ENCODE peak calls at places on chromosome 13, in ten cellular contexts. F, Y, B, N, U, R, D, T, A and V are unnamed samples.

GRCh38 chr13:36432106-36432544 is at the start of gene CCNA1:
- DNase-seq in F (no peak), Y (peak), B (peak), N (no peak), U (peak), R (peak), D (no peak), T (no peak), A (no peak), V (no peak)

GRCh38 chr13:39226359-39226758 is 188.1 kb downstream of the NHLRC3 start:
- DNase-seq in F (no peak), Y (peak), B (no peak), N (no peak), U (no peak), R (no peak), D (no peak), T (no peak), A (no peak), V (no peak)

GRCh38 chr13:90968510-90968909 is 379.0 kb upstream of the MIR17HG start:
- DNase-seq in F (no peak), Y (no peak), B (no peak), N (no peak), U (no peak), R (no peak), D (peak), T (no peak), A (peak), V (no peak)

GRCh38 chr13:51803422-51804294 is at the start of gene DHRS12:
- DNase-seq in F (no peak), Y (peak), B (peak), N (peak), U (peak), R (peak), D (peak), T (peak), A (peak), V (peak)

GRCh38 chr13:58085819-58086218 is 454.3 kb downstream of the PCDH17 start:
- DNase-seq in F (no peak), Y (no peak), B (no peak), N (no peak), U (no peak), R (no peak), D (no peak), T (no peak), A (no peak), V (peak)

GRCh38 chr13:110127986-110128511 is 178.9 kb downstream of the COL4A1 start:
- DNase-seq in F (no peak), Y (no peak), B (no peak), N (peak), U (no peak), R (no peak), D (no peak), T (peak), A (no peak), V (no peak)

GRCh38 chr13:30463820-30464495 is 1.8 kb downstream of the HMGB1 start:
- DNase-seq in F (no peak), Y (peak), B (peak), N (peak), U (peak), R (no peak), D (peak), T (peak), A (peak), V (no peak)

GRCh38 chr13:113486698-113487097 is 3.8 kb downstream of the DCUN1D2 start:
- DNase-seq in F (no peak), Y (no peak), B (no peak), N (no peak), U (no peak), R (no peak), D (no peak), T (no peak), A (no peak), V (no peak)

GRCh38 chr13:22648325-22648758 is 532.4 kb upstream of the SGCG start:
- DNase-seq in F (no peak), Y (no peak), B (peak), N (no peak), U (no peak), R (no peak), D (no peak), T (no peak), A (no peak), V (no peak)

GRCh38 chr13:34867590-34867989 is 74.5 kb upstream of the NBEA start:
- DNase-seq in F (peak), Y (no peak), B (no peak), N (no peak), U (no peak), R (no peak), D (peak), T (peak), A (no peak), V (peak)

GRCh38 chr13:47277774-47278173 is 380.9 kb upstream of the HTR2A start:
- DNase-seq in F (no peak), Y (no peak), B (no peak), N (peak), U (no peak), R (no peak), D (peak), T (peak), A (no peak), V (no peak)

GRCh38 chr13:103430368-103430767 is 364.2 kb upstream of the SLC10A2 start:
- DNase-seq in F (no peak), Y (no peak), B (no peak), N (no peak), U (no peak), R (no peak), D (no peak), T (no peak), A (no peak), V (no peak)

GRCh38 chr13:110636701-110637201 is 21.4 kb downstream of the NAXD start:
- DNase-seq in F (no peak), Y (no peak), B (no peak), N (no peak), U (no peak), R (no peak), D (no peak), T (no peak), A (no peak), V (no peak)

GRCh38 chr13:77184455-77184854 is 142.4 kb downstream of the MYCBP2 start:
- DNase-seq in F (no peak), Y (no peak), B (no peak), N (no peak), U (peak), R (no peak), D (no peak), T (no peak), A (peak), V (no peak)

GRCh38 chr13:46487748-46488147 is 65.2 kb upstream of the LRCH1 start:
- DNase-seq in F (no peak), Y (no peak), B (no peak), N (no peak), U (no peak), R (no peak), D (no peak), T (no peak), A (no peak), V (no peak)

GRCh38 chr13:71254384-71254783 is 612.6 kb downstream of the DACH1 start:
- DNase-seq in F (no peak), Y (no peak), B (no peak), N (no peak), U (no peak), R (no peak), D (no peak), T (no peak), A (no peak), V (no peak)

GRCh38 chr13:51269039-51269438 is 46.8 kb downstream of the FAM124A start:
- DNase-seq in F (no peak), Y (no peak), B (no peak), N (peak), U (no peak), R (no peak), D (peak), T (peak), A (no peak), V (no peak)

GRCh38 chr13:68810660-68811059 is 1297.0 kb upstream of the ATXN8OS start:
- DNase-seq in F (no peak), Y (no peak), B (no peak), N (no peak), U (no peak), R (no peak), D (no peak), T (no peak), A (no peak), V (no peak)
- TF ChIP-seq CTCF in F (no peak), Y (no peak), B (no peak), N (no peak), U (no peak), R (no peak), D (no peak), T (no peak), A (peak), V (peak)

DNA sequence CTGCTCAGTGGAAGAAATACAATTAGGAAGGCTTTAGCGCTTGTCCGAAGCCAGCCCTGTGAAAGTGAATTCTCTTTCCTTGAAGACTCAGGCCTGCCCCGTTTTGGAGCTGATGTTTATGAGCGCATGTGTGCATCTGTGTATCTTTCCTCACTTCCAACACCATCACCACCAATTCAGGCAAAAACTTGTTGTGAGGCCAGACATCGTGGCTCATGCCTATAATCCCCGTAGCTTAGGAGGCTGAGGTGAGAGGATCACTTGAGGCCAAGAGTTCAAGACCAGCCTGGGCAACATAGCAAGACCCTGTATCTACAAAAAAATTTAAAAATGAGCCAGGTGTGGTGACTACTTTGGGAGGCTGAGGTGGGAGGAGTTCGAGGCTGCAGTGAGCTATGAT is 37.7 kb upstream of the UBAC2 start:
- DNase-seq in F (no peak), Y (no peak), B (no peak), N (no peak), U (no peak), R (no peak), D (no peak), T (no peak), A (no peak), V (no peak)
- H3K4me3 ChIP-seq in F (no peak), Y (no peak), B (no peak), N (no peak), U (no peak), R (no peak), D (no peak), T (no peak), A (no peak), V (no peak)

GRCh38 chr13:81540777-81541176 is 1199.9 kb upstream of the SPRY2 start:
- DNase-seq in F (no peak), Y (no peak), B (no peak), N (no peak), U (no peak), R (no peak), D (peak), T (no peak), A (no peak), V (peak)
- TF ChIP-seq CTCF in F (no peak), Y (peak), B (no peak), N (no peak), U (no peak), R (no peak), D (no peak), T (no peak), A (peak), V (peak)

GRCh38 chr13:102400619-102401125 is 1.2 kb downstream of the FGF14 start:
- DNase-seq in F (no peak), Y (no peak), B (no peak), N (peak), U (peak), R (peak), D (peak), T (no peak), A (no peak), V (no peak)
- H3K4me3 ChIP-seq in F (peak), Y (peak), B (peak), N (peak), U (peak), R (peak), D (peak), T (peak), A (no peak), V (peak)

DNA sequence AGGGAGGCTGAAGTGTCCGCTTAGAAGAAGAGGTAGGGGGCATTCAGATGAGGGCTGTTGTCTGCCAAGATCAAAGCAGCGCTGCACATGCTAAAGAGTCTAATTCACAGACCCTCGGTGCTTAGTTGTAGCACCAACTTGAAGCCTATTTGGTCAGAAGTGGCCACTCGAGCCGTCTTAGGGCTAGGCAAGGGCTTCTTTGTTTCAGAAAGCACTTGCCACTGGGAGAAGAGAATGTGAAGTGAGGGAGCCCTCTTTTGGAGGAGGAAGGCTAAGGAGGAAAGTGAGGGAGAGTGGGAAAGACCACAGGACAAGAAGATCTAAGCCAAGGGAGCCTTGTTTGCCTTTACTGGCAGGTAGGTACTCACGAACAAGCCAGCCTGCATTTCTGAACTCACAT is 313.4 kb upstream of the TMTC4 start:
- DNase-seq in F (no peak), Y (no peak), B (no peak), N (peak), U (no peak), R (no peak), D (no peak), T (peak), A (no peak), V (no peak)
- TF ChIP-seq CTCF in F (peak), Y (no peak), B (no peak), N (peak), U (no peak), R (no peak), D (no peak), T (peak), A (no peak), V (peak)

GRCh38 chr13:42574435-42575311 is 721 bp downstream of the TNFSF11 start:
- DNase-seq in F (no peak), Y (no peak), B (no peak), N (no peak), U (peak), R (no peak), D (no peak), T (no peak), A (no peak), V (no peak)

GRCh38 chr13:42577538-42577937 is 3.6 kb downstream of the TNFSF11 start:
- DNase-seq in F (no peak), Y (no peak), B (no peak), N (no peak), U (no peak), R (no peak), D (no peak), T (no peak), A (no peak), V (no peak)

GRCh38 chr13:42571895-42572294 is 2.1 kb upstream of the TNFSF11 start:
- DNase-seq in F (no peak), Y (no peak), B (no peak), N (no peak), U (no peak), R (no peak), D (no peak), T (no peak), A (no peak), V (no peak)

GRCh38 chr13:42575938-42576337 is 2.0 kb downstream of the TNFSF11 start:
- DNase-seq in F (no peak), Y (no peak), B (no peak), N (no peak), U (no peak), R (no peak), D (no peak), T (no peak), A (no peak), V (no peak)

GRCh38 chr13:42574011-42574410 is at the start of gene TNFSF11:
- DNase-seq in F (no peak), Y (no peak), B (no peak), N (no peak), U (no peak), R (no peak), D (no peak), T (no peak), A (no peak), V (no peak)
- H3K4me3 ChIP-seq in F (no peak), Y (peak), B (peak), N (peak), U (peak), R (peak), D (no peak), T (no peak), A (no peak), V (peak)

DNA sequence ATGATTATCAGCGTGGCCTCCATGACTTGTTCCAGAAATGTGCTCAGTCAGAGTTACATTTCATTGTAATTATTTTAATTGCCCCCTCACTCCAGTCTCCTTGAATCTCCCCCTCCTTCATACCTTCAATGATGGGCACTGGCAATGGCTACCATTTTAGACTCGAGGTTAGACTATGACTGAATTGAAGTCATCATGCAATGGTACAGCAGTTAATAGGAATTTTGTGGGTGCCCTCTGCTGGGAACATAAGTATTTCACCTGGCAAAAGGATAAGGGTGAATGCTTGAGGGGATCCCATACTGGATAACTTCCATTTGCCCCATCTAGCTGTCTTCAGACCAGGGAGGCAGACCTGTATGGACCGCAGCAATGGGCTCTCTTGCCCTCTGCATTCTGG is 32.2 kb upstream of the USP12 start:
- DNase-seq in F (no peak), Y (no peak), B (no peak), N (peak), U (no peak), R (no peak), D (peak), T (peak), A (no peak), V (no peak)
- TF ChIP-seq CTCF in F (peak), Y (peak), B (peak), N (peak), U (no peak), R (no peak), D (peak), T (peak), A (peak), V (peak)

DNA sequence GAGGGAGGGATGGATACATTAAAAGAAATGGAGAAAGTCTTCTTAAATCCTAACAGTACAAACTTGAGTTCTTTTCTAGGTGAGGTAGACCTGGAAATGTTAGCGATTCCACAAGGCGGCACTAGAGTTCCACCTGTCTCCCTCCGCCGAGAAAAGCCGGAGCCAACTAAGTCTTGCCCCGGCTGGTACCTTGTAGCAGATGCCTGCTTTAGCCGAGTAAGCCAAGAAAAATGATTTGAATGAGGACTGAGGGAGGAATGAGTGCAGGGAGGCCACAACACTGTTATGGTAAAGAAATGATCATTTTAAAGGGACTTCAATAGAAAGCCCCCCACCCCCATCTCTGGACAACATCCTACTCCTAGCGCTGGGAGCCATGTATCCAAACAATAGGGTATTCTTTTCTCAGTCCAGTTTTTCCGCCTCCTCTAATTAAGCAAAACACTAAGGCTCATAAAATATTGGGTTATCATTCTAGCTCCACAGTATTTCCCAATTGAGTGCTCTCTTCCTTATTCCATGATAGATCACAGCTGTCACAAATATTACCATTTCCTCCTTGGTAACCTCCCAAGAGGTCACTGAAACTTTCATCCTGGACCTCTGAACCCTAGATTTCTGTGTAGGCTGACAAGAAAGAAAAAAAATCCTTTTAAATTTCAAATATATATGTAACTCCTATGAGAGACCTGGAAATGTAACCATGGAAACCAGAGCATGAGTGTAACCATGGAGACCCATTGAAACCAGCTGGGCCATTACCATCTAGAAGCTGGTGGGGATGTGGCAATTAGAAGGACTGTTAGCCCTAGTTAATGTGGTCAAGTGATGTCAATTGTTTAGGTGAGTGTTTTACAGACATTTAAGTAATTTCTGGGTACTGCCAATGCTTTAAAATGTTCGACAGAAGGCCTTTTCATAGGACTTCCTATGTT is 58.3 kb downstream of the GPALPP1 start:
- DNase-seq in F (peak), Y (peak), B (peak), N (peak), U (peak), R (peak), D (peak), T (peak), A (peak), V (peak)
- H3K4me3 ChIP-seq in F (peak), Y (peak), B (peak), N (peak), U (peak), R (peak), D (peak), T (peak), A (no peak), V (peak)

GRCh38 chr13:45121421-45121820 is 1.1 kb downstream of the GTF2F2 start:
- DNase-seq in F (no peak), Y (no peak), B (no peak), N (peak), U (no peak), R (no peak), D (peak), T (peak), A (peak), V (peak)

GRCh38 chr13:45122941-45123340 is 2.6 kb downstream of the GTF2F2 start:
- DNase-seq in F (no peak), Y (no peak), B (no peak), N (no peak), U (no peak), R (no peak), D (no peak), T (no peak), A (no peak), V (no peak)

GRCh38 chr13:45120967-45121366 is 657 bp downstream of the GTF2F2 start:
- DNase-seq in F (no peak), Y (no peak), B (no peak), N (no peak), U (no peak), R (no peak), D (no peak), T (no peak), A (peak), V (no peak)

GRCh38 chr13:45119469-45119989 is 781 bp upstream of the GTF2F2 start:
- DNase-seq in F (no peak), Y (peak), B (no peak), N (peak), U (no peak), R (no peak), D (peak), T (peak), A (peak), V (peak)

GRCh38 chr13:45119990-45120864 is at the start of gene GTF2F2:
- DNase-seq in F (peak), Y (peak), B (peak), N (peak), U (peak), R (peak), D (peak), T (peak), A (peak), V (peak)
- TF ChIP-seq CTCF in F (no peak), Y (no peak), B (no peak), N (no peak), U (no peak), R (no peak), D (no peak), T (no peak), A (no peak), V (no peak)

DNA sequence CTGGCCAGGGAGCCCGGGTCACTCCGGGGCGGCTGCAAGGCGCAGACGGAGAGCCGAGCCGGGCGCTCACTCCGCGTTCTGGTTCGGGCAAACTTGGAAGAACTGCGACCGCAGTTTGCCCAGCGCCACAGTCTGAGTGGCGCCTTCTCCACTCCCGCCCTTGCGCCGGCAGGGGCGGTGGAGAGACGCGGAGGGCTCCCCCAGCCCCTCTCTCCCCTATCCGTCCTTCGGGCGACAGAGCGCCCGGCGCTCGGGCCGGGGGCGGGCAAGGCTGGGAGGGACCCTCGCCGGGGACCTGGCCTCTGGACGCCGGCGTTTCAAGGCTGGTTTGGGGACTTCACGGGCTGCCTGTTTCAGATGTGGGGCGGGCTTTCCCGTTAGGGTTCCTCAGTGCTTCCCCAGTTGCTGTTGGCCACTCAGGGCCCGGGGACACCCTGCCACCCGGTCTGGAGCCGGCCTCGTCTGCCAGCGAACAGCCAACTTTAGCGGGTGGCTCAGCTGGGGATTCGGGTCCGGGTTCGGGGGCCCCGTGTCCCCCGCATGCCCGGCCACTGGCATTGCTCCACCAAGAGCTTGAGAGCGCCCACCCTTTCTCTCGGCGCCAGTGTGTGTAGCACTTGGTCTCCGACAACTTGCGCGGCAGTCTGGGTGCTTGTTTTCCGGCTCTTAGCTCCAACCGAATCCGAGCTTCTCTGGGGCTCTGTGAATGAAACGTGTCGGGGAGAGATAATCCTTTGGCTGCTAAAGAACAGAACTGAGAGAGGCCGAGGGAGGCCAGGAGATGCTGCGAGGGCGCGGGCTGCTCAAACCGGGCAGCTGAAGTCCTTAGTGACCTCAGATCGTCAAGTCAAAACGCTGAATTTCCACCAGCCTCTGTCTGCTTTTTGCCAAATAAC is 1.5 kb downstream of the GPC6 start:
- DNase-seq in F (peak), Y (peak), B (peak), N (peak), U (no peak), R (peak), D (peak), T (peak), A (no peak), V (peak)
- H3K4me3 ChIP-seq in F (peak), Y (peak), B (peak), N (peak), U (peak), R (peak), D (peak), T (peak), A (no peak), V (peak)